ENCODE peak calls at places on chromosome 2, in four cellular contexts. H is activated T-cell treated with anti-CD3 and anti-CD28 coated beads, Interleukin-2, amount 50 U/mL, for 72 hours; G is sigmoid colon; U is activated CD4-positive, alpha-beta T cell treated with anti-CD3 and anti-CD28 coated beads, Interleukin-2, amount 10 ng/mL, durations not matched to agents 24 days and 14 days. P is an unnamed sample.

GRCh38 chr2:218238896-218239295 is 21.9 kb downstream of the ARPC2 start:
- DNase-seq in H (no peak), G (no peak), U (no peak), P (no peak)

GRCh38 chr2:121080013-121080772 is 204.8 kb downstream of the TFCP2L1 start:
- DNase-seq in H (peak), G (peak), U (peak), P (peak)

GRCh38 chr2:182064024-182064880 is 78.6 kb downstream of the PPP1R1C start:
- DNase-seq in H (no peak), G (peak), U (no peak), P (no peak)

GRCh38 chr2:2173633-2174032 is 157.4 kb downstream of the MYT1L start:
- DNase-seq in H (no peak), G (no peak), U (no peak), P (no peak)

GRCh38 chr2:10688921-10689807 is 611 bp downstream of the NOL10 start:
- DNase-seq in H (no peak), G (peak), U (no peak), P (no peak)

GRCh38 chr2:238947920-238948710 is 100.2 kb downstream of the TWIST2 start:
- DNase-seq in H (no peak), G (peak), U (no peak), P (no peak)

GRCh38 chr2:12702661-12703121 is 14.0 kb upstream of the TRIB2 start:
- DNase-seq in H (no peak), G (no peak), U (no peak), P (no peak)

GRCh38 chr2:25286723-25287483 is 54.8 kb downstream of the DNMT3A start:
- DNase-seq in H (no peak), G (no peak), U (no peak), P (no peak)

GRCh38 chr2:132420776-132421175 is 4.2 kb downstream of the GPR39 start:
- DNase-seq in H (no peak), G (no peak), U (no peak), P (no peak)

GRCh38 chr2:98148968-98149697 is 62.2 kb downstream of the VWA3B start:
- DNase-seq in H (peak), G (no peak), U (peak), P (peak)

GRCh38 chr2:119438128-119438656 is 6.5 kb downstream of the TMEM37 start:
- DNase-seq in H (no peak), G (no peak), U (no peak), P (no peak)

GRCh38 chr2:28893488-28893887 is 979 bp upstream of the WDR43 start:
- DNase-seq in H (no peak), G (no peak), U (no peak), P (no peak)

GRCh38 chr2:237657063-237657462 is 29.7 kb downstream of the LRRFIP1 start:
- DNase-seq in H (no peak), G (no peak), U (no peak), P (no peak)

GRCh38 chr2:10331702-10332401 is 29.1 kb downstream of the HPCAL1 start:
- DNase-seq in H (peak), G (no peak), U (peak), P (peak)

GRCh38 chr2:174667461-174667860 is 69.9 kb upstream of the WIPF1 start:
- DNase-seq in H (no peak), G (no peak), U (no peak), P (no peak)

GRCh38 chr2:43724728-43725526 is 48.7 kb upstream of the C1GALT1C1L start:
- DNase-seq in H (no peak), G (no peak), U (no peak), P (no peak)

GRCh38 chr2:150480241-150480640 is 7.2 kb downstream of the RND3 start:
- DNase-seq in H (no peak), G (peak), U (no peak), P (no peak)

GRCh38 chr2:108324531-108325256 is 36.0 kb downstream of the SULT1C2 start:
- DNase-seq in H (no peak), G (no peak), U (no peak), P (no peak)

GRCh38 chr2:105604938-105605337 is 139.8 kb upstream of the NCK2 start:
- DNase-seq in H (no peak), G (peak), U (no peak), P (no peak)

GRCh38 chr2:201260302-201260800 is at the start of gene CASP8:
- DNase-seq in H (peak), G (no peak), U (peak), P (peak)

GRCh38 chr2:96856776-96857673 is 791 bp downstream of the ANKRD39 start:
- DNase-seq in H (peak), G (peak), U (peak), P (peak)

GRCh38 chr2:207528980-207529329 is 807 bp upstream of the CREB1 start:
- DNase-seq in H (peak), G (peak), U (peak), P (no peak)

GRCh38 chr2:231167745-231168459 is 30.5 kb upstream of the ARMC9 start:
- DNase-seq in H (no peak), G (no peak), U (peak), P (no peak)

GRCh38 chr2:10750610-10751009 is 29.2 kb downstream of the ATP6V1C2 start:
- DNase-seq in H (no peak), G (no peak), U (no peak), P (no peak)

GRCh38 chr2:135086222-135086621 is 34.1 kb downstream of the RAB3GAP1 start:
- DNase-seq in H (no peak), G (no peak), U (no peak), P (no peak)

GRCh38 chr2:181178823-181179412 is 198.5 kb downstream of the UBE2E3 start:
- DNase-seq in H (peak), G (no peak), U (peak), P (peak)

GRCh38 chr2:18536100-18536499 is 24.4 kb downstream of the RDH14 start:
- DNase-seq in H (no peak), G (peak), U (no peak), P (no peak)

GRCh38 chr2:38720613-38721241 is 30.4 kb downstream of the SRSF7 start:
- DNase-seq in H (no peak), G (peak), U (no peak), P (no peak)

GRCh38 chr2:213251618-213252017 is 32.6 kb upstream of the SPAG16 start:
- DNase-seq in H (no peak), G (no peak), U (no peak), P (no peak)